ENCODE peak calls at places on chromosomes 11 and 22, in five cellular contexts. T is OCI-LY7, I is left ventricle myocardium inferior, H is spleen, B is astrocyte of the spinal cord. X is an unnamed sample.

GRCh38 chr11:107898270-107898669 is 30.0 kb upstream of the RAB39A start:
- DNase-seq in I (no peak), T (peak; percentile 32), B (peak; percentile 59), H (no peak), X (peak; percentile 72)

GRCh38 chr11:13279487-13279834 is 1.9 kb downstream of the BMAL1 start:
- DNase-seq in T (no peak), H (no peak), I (no peak), B (no peak), X (no peak)

GRCh38 chr11:44728491-44728910 is 1.7 kb downstream of the TSPAN18 start:
- DNase-seq in H (no peak), I (no peak), B (no peak), T (no peak), X (no peak)

GRCh38 chr11:111633756-111634362 is 31.6 kb downstream of the SIK2 start:
- DNase-seq in B (peak; percentile 43), H (no peak), T (no peak), I (no peak), X (peak; percentile 44)

GRCh38 chr11:57761301-57762234 is at the start of gene CTNND1:
- DNase-seq in I (peak; percentile 84), T (no peak), H (no peak), B (peak; percentile 99), X (peak; percentile 99)

GRCh38 chr22:46105494-46106278 is 44.6 kb upstream of the PPARA start:
- DNase-seq in H (no peak), T (no peak), B (peak; percentile 77), I (peak; percentile 46), X (peak; percentile 46)

GRCh38 chr11:5604896-5605295 is 8.5 kb downstream of the TRIM6 start:
- DNase-seq in H (no peak), T (no peak), B (no peak), I (no peak), X (no peak)

GRCh38 chr22:21020802-21021429 is 6.0 kb downstream of the P2RX6 start:
- DNase-seq in B (no peak), H (no peak), T (peak; percentile 56), I (no peak), X (no peak)

GRCh38 chr11:37861671-37862070 is 1263.6 kb upstream of the RAG2 start:
- DNase-seq in H (no peak), I (no peak), B (no peak), T (no peak), X (no peak)

GRCh38 chr11:122690801-122691649 is 35.5 kb downstream of the UBASH3B start:
- DNase-seq in T (peak; percentile 75), H (no peak), I (no peak), B (peak; percentile 68), X (peak; percentile 73)

GRCh38 chr22:29330291-29330690 is 14.8 kb upstream of the RASL10A start:
- DNase-seq in B (no peak), H (no peak), T (no peak), I (no peak), X (no peak)

GRCh38 chr11:105229758-105230157 is 90.2 kb upstream of the CARD18 start:
- DNase-seq in B (no peak), I (no peak), T (no peak), H (no peak), X (no peak)

GRCh38 chr22:45242778-45243191 is 2.1 kb upstream of the KIAA0930 start:
- DNase-seq in T (no peak), B (no peak), H (no peak), I (no peak), X (peak; percentile 44)

GRCh38 chr11:32131321-32131720 is 40.4 kb downstream of the RCN1 start:
- DNase-seq in I (no peak), H (no peak), T (no peak), B (no peak), X (peak; percentile 33)

GRCh38 chr11:2573240-2574042 is 126.4 kb downstream of the KCNQ1OT1 start:
- DNase-seq in I (no peak), T (no peak), H (peak; percentile 56), B (no peak), X (no peak)

GRCh38 chr11:86369668-86370067 is 5.0 kb upstream of the CCDC81 start:
- DNase-seq in H (no peak), B (no peak), T (no peak), I (no peak), X (no peak)

GRCh38 chr22:45263790-45264269 is 20.9 kb upstream of the UPK3A start:
- DNase-seq in B (peak; percentile 64), H (peak; percentile 85), I (peak; percentile 72), T (peak; percentile 65), X (peak; percentile 87)

GRCh38 chr11:63567044-63567840 is 4.1 kb upstream of the PLAAT2 start:
- DNase-seq in I (no peak), T (peak; percentile 85), H (no peak), B (peak; percentile 86), X (peak; percentile 84)

GRCh38 chr11:128294001-128294684 is 293.2 kb downstream of the ETS1 start:
- DNase-seq in B (no peak), I (no peak), T (no peak), H (no peak), X (no peak)

GRCh38 chr11:128289048-128289447 is 298.3 kb downstream of the ETS1 start:
- DNase-seq in T (no peak), I (no peak), B (no peak), H (no peak), X (no peak)

GRCh38 chr11:128291043-128291442 is 296.3 kb downstream of the ETS1 start:
- DNase-seq in B (no peak), H (peak; percentile 81), I (no peak), T (peak; percentile 18), X (no peak)

GRCh38 chr11:128290106-128290840 is 297.1 kb downstream of the ETS1 start:
- DNase-seq in T (peak; percentile 92), H (peak; percentile 87), I (peak; percentile 18), B (peak; percentile 84), X (peak; percentile 91)

DNA sequence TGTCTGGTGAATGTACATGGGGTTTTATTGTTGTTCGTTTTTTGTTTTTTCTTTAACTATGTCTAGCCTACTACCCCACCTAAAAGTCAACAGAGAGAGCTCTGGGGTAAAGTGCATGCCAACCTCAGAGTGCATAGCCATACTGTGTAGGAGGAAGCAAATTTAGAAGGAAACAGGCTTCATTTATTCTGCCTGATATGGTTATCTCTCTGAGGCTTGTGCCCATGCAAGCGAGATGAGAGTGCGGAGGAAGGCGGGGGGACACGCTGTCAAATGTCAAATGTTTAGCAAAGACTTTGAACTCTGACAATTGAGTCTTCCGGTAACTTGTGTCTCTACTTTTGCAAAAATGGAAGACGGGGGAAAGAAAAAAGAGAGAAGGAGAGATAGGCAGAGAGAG is 295.5 kb downstream of the ETS1 start:
- DNase-seq in I (no peak), T (peak; percentile 32), B (no peak), H (peak; percentile 84), X (no peak)
- H3K4me3 ChIP-seq in I (no peak overlapping the region), T (peak overlapping the region; percentile 43), B (no peak overlapping the region), H (no peak overlapping the region), X (no peak overlapping the region)

GRCh38 chr11:6667733-6668374 is 12.2 kb upstream of the DCHS1 start:
- DNase-seq in H (no peak), I (no peak), B (peak; percentile 43), T (peak; percentile 53), X (peak; percentile 58)
- TF ChIP-seq CTCF in H (peak; percentile 67), I (peak; percentile 69), B (peak; percentile 56), T (peak; percentile 77), X (peak; percentile 58)

GRCh38 chr11:35145249-35145648 is 6.3 kb downstream of the CD44 start:
- DNase-seq in B (peak; percentile 80), T (no peak), I (no peak), H (no peak), X (no peak)
- H3K4me3 ChIP-seq in B (no peak overlapping the region), T (no peak overlapping the region), I (no peak overlapping the region), H (no peak overlapping the region), X (no peak overlapping the region)

GRCh38 chr11:27473017-27473406 is 422 bp upstream of the LGR4 start:
- DNase-seq in B (no peak), T (no peak), H (no peak), I (no peak), X (no peak)

GRCh38 chr11:27470166-27470565 is 2.4 kb downstream of the LGR4 start:
- DNase-seq in B (no peak), T (no peak), I (no peak), H (no peak), X (no peak)

GRCh38 chr11:27471588-27472397 is 797 bp downstream of the LGR4 start:
- DNase-seq in B (no peak), T (no peak), I (peak; percentile 38), H (peak; percentile 88), X (peak; percentile 19)

GRCh38 chr11:27471067-27471587 is 1.5 kb downstream of the LGR4 start:
- DNase-seq in T (no peak), B (no peak), H (no peak), I (no peak), X (no peak)

GRCh38 chr11:27472398-27473016 is at the start of gene LGR4:
- DNase-seq in B (peak; percentile 96), H (peak; percentile 92), I (peak; percentile 92), T (no peak), X (peak; percentile 96)
- TF ChIP-seq CTCF in B (no peak), H (no peak), I (no peak), T (no peak), X (no peak)

GRCh38 chr11:102187416-102188125 is 77.3 kb downstream of the YAP1 start:
- DNase-seq in I (no peak), B (peak; percentile 61), H (no peak), T (no peak), X (peak; percentile 61)
- H3K4me3 ChIP-seq in I (no peak overlapping the region), B (no peak overlapping the region), H (no peak overlapping the region), T (no peak overlapping the region), X (no peak overlapping the region)

GRCh38 chr11:76600124-76600655 is 70.4 kb downstream of the LRRC32 start:
- DNase-seq in B (no peak), I (no peak), T (no peak), H (no peak), X (no peak)

GRCh38 chr11:76601272-76601671 is 69.3 kb downstream of the LRRC32 start:
- DNase-seq in I (no peak), T (no peak), B (no peak), H (no peak), X (no peak)

GRCh38 chr11:76603202-76603601 is 67.3 kb downstream of the LRRC32 start:
- DNase-seq in I (no peak), T (no peak), H (no peak), B (no peak), X (no peak)

GRCh38 chr11:76602431-76602861 is 68.1 kb downstream of the LRRC32 start:
- DNase-seq in T (no peak), H (peak; percentile 85), B (no peak), I (peak; percentile 72), X (peak; percentile 76)

DNA sequence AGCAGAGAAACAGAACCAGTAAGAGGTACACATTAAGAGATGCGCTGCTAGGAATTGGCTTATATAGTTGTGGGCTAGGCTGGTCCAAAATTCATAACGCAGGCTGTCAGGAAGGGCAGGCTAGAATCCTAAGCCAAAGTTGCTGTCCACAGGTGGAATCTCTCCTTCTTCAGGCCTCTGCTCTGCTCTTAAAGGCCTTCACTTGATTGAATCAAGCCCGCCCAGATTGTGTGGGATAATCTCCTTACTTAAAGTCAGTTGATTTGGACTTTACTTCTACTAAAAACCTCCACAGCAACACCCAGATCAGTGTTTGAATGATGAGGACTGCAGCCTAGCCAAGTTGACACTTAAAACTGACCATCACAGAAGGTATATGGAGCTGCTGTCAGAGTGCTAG is 68.8 kb downstream of the LRRC32 start:
- DNase-seq in B (no peak), I (no peak), H (no peak), T (no peak), X (no peak)
- TF ChIP-seq CTCF in B (no peak), I (no peak), H (no peak), T (no peak), X (no peak)

X was measured in fibroblast of pulmonary artery.